ENCODE peak calls at places on chromosomes 4 and X, in five cellular contexts. C is SK-N-SH, Z is IMR-90, U is GM12878, J is K562. E is an unnamed sample.
A peak's percentile ranks its signal among the peaks of the same experiment; 100 is the strongest.

GRCh38 chrX:47863187-47863586 is 26.5 kb downstream of the ZNF81 start:
- DNase-seq in Z (no peak), C (no peak), U (no peak), J (no peak), E (no peak)

GRCh38 chr4:20354120-20354519 is 102.4 kb downstream of the SLIT2 start:
- DNase-seq in U (no peak), C (no peak), Z (no peak), J (no peak), E (no peak)

GRCh38 chrX:53239474-53239873 is 14.5 kb upstream of the KDM5C start:
- DNase-seq in Z (no peak), U (no peak), C (no peak), J (no peak), E (peak; percentile 35)

GRCh38 chr4:108359130-108359709 is 190.5 kb upstream of the LEF1 start:
- DNase-seq in C (no peak), Z (no peak), U (no peak), J (no peak), E (no peak)

GRCh38 chrX:152842772-152843338 is 12.0 kb downstream of the NSDHL start:
- DNase-seq in Z (no peak), U (no peak), J (no peak), C (no peak), E (no peak)

GRCh38 chr4:19300213-19300612 is 951.5 kb upstream of the SLIT2 start:
- DNase-seq in Z (peak; percentile 73), J (no peak), C (no peak), U (no peak), E (no peak)

GRCh38 chrX:118847676-118848075 is 24.1 kb downstream of the ZCCHC12 start:
- DNase-seq in C (peak; percentile 61), Z (peak; percentile 42), J (peak; percentile 58), U (no peak), E (peak; percentile 34)

GRCh38 chr4:41183021-41183553 is 31.3 kb downstream of the APBB2 start:
- DNase-seq in J (no peak), U (no peak), Z (no peak), C (no peak), E (no peak)

GRCh38 chr4:14221176-14221575 is 593.7 kb upstream of the BOD1L1 start:
- DNase-seq in Z (peak; percentile 4), C (no peak), J (no peak), U (no peak), E (no peak)

GRCh38 chrX:150405006-150405405 is 41.9 kb downstream of the MAMLD1 start:
- DNase-seq in Z (peak; percentile 23), U (no peak), C (no peak), J (no peak), E (no peak)

GRCh38 chrX:10603612-10604011 is 16.8 kb downstream of the MID1 start:
- DNase-seq in J (no peak), Z (no peak), C (no peak), U (no peak), E (no peak)

GRCh38 chr4:141573678-141574077 is 62.7 kb upstream of the IL15 start:
- DNase-seq in U (no peak), C (no peak), Z (no peak), J (no peak), E (no peak)

GRCh38 chr4:15333692-15334633 is 93.9 kb upstream of the C1QTNF7 start:
- DNase-seq in Z (no peak), U (peak; percentile 32), C (no peak), J (no peak), E (no peak)

GRCh38 chr4:147334478-147334877 is 146.4 kb upstream of the EDNRA start:
- DNase-seq in U (no peak), C (no peak), J (no peak), Z (peak; percentile 86), E (no peak)

GRCh38 chr4:135601351-135601750 is 1399.8 kb upstream of the PABPC4L start:
- DNase-seq in J (no peak), C (no peak), Z (no peak), U (no peak), E (no peak)

GRCh38 chrX:104419211-104419610 is 146.8 kb upstream of the IL1RAPL2 start:
- DNase-seq in U (no peak), J (no peak), Z (no peak), C (no peak), E (no peak)

GRCh38 chr4:53714377-53715140 is 123.3 kb upstream of the LNX1 start:
- DNase-seq in J (no peak), Z (peak; percentile 74), C (no peak), U (no peak), E (no peak)

GRCh38 chr4:7394681-7395451 is 39.9 kb downstream of the PSAPL1 start:
- DNase-seq in J (no peak), U (no peak), C (peak; percentile 29), Z (no peak), E (no peak)

GRCh38 chrX:19931146-19931545 is 43.7 kb upstream of the SH3KBP1 start:
- DNase-seq in J (no peak), C (peak; percentile 14), U (no peak), Z (no peak), E (no peak)

GRCh38 chrX:20221902-20222301 is 44.8 kb downstream of the RPS6KA3 start:
- DNase-seq in C (no peak), Z (peak; percentile 42), U (no peak), J (peak; percentile 14), E (peak; percentile 89)

GRCh38 chr4:147049940-147050852 is 104.5 kb upstream of the TTC29 start:
- DNase-seq in C (no peak), Z (peak; percentile 56), U (no peak), J (no peak), E (no peak)

GRCh38 chrX:39729834-39730670 is 367.7 kb downstream of the BCOR start:
- DNase-seq in C (peak; percentile 76), J (peak; percentile 67), Z (no peak), U (no peak), E (no peak)

GRCh38 chr4:3286335-3287175 is 6.3 kb upstream of the RGS12 start:
- DNase-seq in Z (no peak), U (peak; percentile 70), J (no peak), C (no peak), E (no peak)

GRCh38 chr4:147731611-147732515 is at the start of gene ARHGAP10:
- DNase-seq in C (peak; percentile 85), J (peak; percentile 46), Z (peak; percentile 82), U (no peak), E (no peak)

GRCh38 chr4:150890246-150890645 is 124.8 kb downstream of the LRBA start:
- DNase-seq in Z (no peak), J (no peak), U (no peak), C (no peak), E (no peak)

GRCh38 chr4:169615467-169616106 is 3.2 kb upstream of the NEK1 start:
- DNase-seq in J (peak; percentile 27), Z (peak; percentile 49), C (no peak), U (no peak), E (no peak)

GRCh38 chrX:135424469-135424868 is 2.7 kb downstream of the SMIM10L2A start:
- DNase-seq in U (no peak), J (no peak), C (no peak), Z (no peak), E (no peak)

GRCh38 chr4:97627785-97628184 is 515.5 kb downstream of the STPG2 start:
- DNase-seq in C (no peak), J (no peak), U (no peak), Z (no peak), E (no peak)

GRCh38 chr4:76305971-76306881 is at the start of gene STBD1:
- DNase-seq in C (peak; percentile 86), Z (peak; percentile 49), J (peak; percentile 35), U (no peak), E (peak; percentile 68)

GRCh38 chrX:155048997-155049619 is 21.8 kb downstream of the CMC4 start:
- DNase-seq in Z (peak; percentile 55), C (peak; percentile 39), J (peak; percentile 58), U (no peak), E (peak; percentile 35)

GRCh38 chr4:20109395-20109794 is 142.3 kb upstream of the SLIT2 start:
- DNase-seq in J (no peak), U (no peak), Z (peak; percentile 18), C (no peak), E (no peak)

GRCh38 chr4:126097155-126097554 is 782.4 kb downstream of the FAT4 start:
- DNase-seq in Z (no peak), C (no peak), J (no peak), U (no peak), E (no peak)

GRCh38 chr4:184529283-184529682 is 54.9 kb upstream of the IRF2 start:
- DNase-seq in Z (no peak), U (no peak), J (no peak), C (no peak), E (no peak)

GRCh38 chr4:69650872-69651271 is 2.2 kb downstream of the UGT2A1 start:
- DNase-seq in J (no peak), C (no peak), Z (no peak), U (no peak), E (no peak)
- H3K9ac ChIP-seq in J (no peak overlapping the region), C (no peak overlapping the region), Z (no peak overlapping the region), U (no peak overlapping the region), E (no peak overlapping the region)

GRCh38 chr4:83293305-83294046 is 8.9 kb upstream of the COQ2 start:
- DNase-seq in J (no peak), C (no peak), Z (no peak), U (no peak), E (no peak)
- TF ChIP-seq SMC3 in J (no peak), C (no peak), Z (no peak), U (no peak), E (no peak)

DNA sequence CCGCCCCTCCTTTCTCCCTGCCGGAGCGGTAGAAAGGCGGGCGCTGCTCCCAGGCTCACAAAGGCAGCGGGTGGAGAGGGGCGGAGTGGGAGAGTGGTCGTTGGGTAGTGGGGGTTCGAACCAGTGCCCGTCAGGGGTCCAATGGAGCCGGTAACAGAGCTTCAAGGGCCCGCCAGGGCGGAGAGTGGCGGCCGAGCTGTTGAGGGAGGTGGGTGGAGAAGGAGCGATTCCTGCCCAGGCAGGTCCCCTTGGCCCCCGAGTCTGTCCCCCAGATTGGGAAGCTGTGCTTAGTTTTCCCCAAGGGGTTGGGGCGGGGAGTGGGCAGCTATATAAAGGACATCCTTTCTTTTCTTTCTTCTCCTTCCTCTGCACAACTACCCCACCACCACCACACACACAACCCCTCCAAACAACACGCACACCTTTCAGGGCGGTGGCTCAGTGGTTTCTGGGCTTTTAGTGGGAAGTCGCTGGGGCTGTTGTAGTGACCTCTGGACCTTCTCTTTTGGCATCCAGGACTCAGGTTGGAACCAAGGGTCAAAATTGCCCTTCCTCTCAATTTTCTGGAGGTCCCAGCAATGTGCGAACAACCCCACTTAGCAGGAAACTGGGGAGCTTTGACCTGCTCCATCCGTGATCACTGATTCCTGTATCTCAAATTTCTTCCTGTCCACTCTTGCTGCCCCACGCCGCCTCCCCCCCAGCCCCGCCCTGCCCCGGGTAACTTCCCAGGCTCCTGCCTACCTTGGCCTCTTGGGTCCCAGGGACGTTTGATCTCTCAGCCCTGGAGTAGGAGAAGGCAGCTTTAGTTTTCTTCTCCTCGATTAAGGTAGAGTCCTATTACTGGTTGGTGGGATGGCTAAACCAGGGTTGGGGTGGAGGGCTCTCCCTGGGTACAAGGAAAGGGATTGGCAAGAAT is 1.9 kb downstream of the EFNB1 start:
- DNase-seq in J (no peak), C (peak; percentile 44), Z (no peak), U (no peak), E (no peak)
- H3K9ac ChIP-seq in J (no peak overlapping the region), C (peak overlapping the region; percentile 44), Z (peak overlapping the region; percentile 77), U (no peak overlapping the region), E (no peak overlapping the region)

DNA sequence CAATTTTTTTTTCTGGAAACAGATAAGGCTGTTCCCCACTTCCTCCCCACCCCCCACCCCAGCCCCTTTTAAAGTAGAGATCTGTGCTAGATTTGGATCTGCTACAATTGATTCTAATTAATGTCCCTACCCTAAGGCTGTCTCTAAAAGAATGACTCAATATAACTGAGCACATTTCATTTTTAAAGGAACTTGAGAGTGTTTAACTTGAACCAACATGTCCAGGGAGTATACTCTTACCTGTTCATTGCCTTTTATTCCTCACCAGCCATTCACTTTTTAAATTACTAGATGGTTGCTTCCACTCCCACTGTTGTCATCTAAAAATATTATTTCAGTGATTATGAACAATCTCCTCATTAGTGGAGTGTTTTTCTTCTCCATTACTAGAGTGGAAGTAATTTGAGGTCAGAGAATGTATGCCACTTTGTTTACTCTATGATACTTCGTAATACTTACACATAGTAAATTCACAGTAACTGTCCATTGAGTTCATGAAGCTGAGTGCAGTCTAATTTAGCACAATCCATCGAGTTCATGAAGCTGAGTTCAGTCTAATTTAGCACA is 14.1 kb upstream of the CNOT6L start:
- DNase-seq in C (peak; percentile 21), U (no peak), J (no peak), Z (no peak), E (no peak)
- TF ChIP-seq SMC3 in C (no peak), U (no peak), J (no peak), Z (no peak), E (no peak)